ENCODE peak calls at places on chromosomes 4 and X, in four cellular contexts. One of them, this sample, is unnamed.
A peak's percentile ranks its signal among the peaks of the same experiment; 100 is the strongest.

GRCh38 chr4:62512271-62512670 is 1312.1 kb downstream of the ADGRL3 start:
- DNase-seq in activated B cell treated with CpG ODN at 0.5 μM for 24 hours: no peak
- DNase-seq in GM12865: no peak
- DNase-seq in astrocyte of the spinal cord: no peak
- DNase-seq in this sample: no peak

GRCh38 chr4:186570193-186570996 is 15.0 kb upstream of the MTNR1A start:
- DNase-seq in GM12865: no peak
- DNase-seq in astrocyte of the spinal cord: peak; percentile 28
- DNase-seq in activated B cell treated with CpG ODN at 0.5 μM for 24 hours: no peak
- DNase-seq in this sample: no peak

GRCh38 chrX:140971385-140971784 is 31.0 kb upstream of the SPANXB1 start:
- DNase-seq in astrocyte of the spinal cord: no peak
- DNase-seq in activated B cell treated with CpG ODN at 0.5 μM for 24 hours: no peak
- DNase-seq in GM12865: no peak
- DNase-seq in this sample: no peak

GRCh38 chrX:131741103-131741581 is 197.3 kb downstream of the OR13H1 start:
- DNase-seq in GM12865: no peak
- DNase-seq in astrocyte of the spinal cord: peak; percentile 88
- DNase-seq in activated B cell treated with CpG ODN at 0.5 μM for 24 hours: no peak
- DNase-seq in this sample: peak; percentile 88

GRCh38 chrX:71871367-71871766 is 39.3 kb upstream of the NHSL2 start:
- DNase-seq in GM12865: no peak
- DNase-seq in astrocyte of the spinal cord: peak; percentile 59
- DNase-seq in activated B cell treated with CpG ODN at 0.5 μM for 24 hours: no peak
- DNase-seq in this sample: no peak

GRCh38 chr4:182246401-182247205 is 3.4 kb downstream of the TENM3 start:
- DNase-seq in GM12865: no peak
- DNase-seq in astrocyte of the spinal cord: no peak
- DNase-seq in activated B cell treated with CpG ODN at 0.5 μM for 24 hours: no peak
- DNase-seq in this sample: no peak

GRCh38 chr4:153154010-153154975 is 50.0 kb upstream of the TRIM2 start:
- DNase-seq in activated B cell treated with CpG ODN at 0.5 μM for 24 hours: no peak
- DNase-seq in GM12865: no peak
- DNase-seq in astrocyte of the spinal cord: peak; percentile 34
- DNase-seq in this sample: no peak

GRCh38 chr4:119646347-119647071 is 17.9 kb upstream of the PDE5A start:
- DNase-seq in astrocyte of the spinal cord: peak; percentile 83
- DNase-seq in GM12865: no peak
- DNase-seq in activated B cell treated with CpG ODN at 0.5 μM for 24 hours: no peak
- DNase-seq in this sample: no peak

GRCh38 chr4:79170077-79170476 is 155.8 kb downstream of the NAA11 start:
- DNase-seq in astrocyte of the spinal cord: no peak
- DNase-seq in activated B cell treated with CpG ODN at 0.5 μM for 24 hours: no peak
- DNase-seq in GM12865: peak; percentile 52
- DNase-seq in this sample: no peak

GRCh38 chr4:181854142-181854541 is 389.1 kb upstream of the TENM3 start:
- DNase-seq in astrocyte of the spinal cord: no peak
- DNase-seq in activated B cell treated with CpG ODN at 0.5 μM for 24 hours: no peak
- DNase-seq in GM12865: no peak
- DNase-seq in this sample: no peak

GRCh38 chr4:186400676-186401075 is 134.7 kb downstream of the F11 start:
- DNase-seq in GM12865: no peak
- DNase-seq in activated B cell treated with CpG ODN at 0.5 μM for 24 hours: no peak
- DNase-seq in astrocyte of the spinal cord: peak; percentile 9
- DNase-seq in this sample: no peak

GRCh38 chr4:137852326-137852725 is 320.0 kb upstream of the PCDH18 start:
- DNase-seq in astrocyte of the spinal cord: no peak
- DNase-seq in activated B cell treated with CpG ODN at 0.5 μM for 24 hours: no peak
- DNase-seq in GM12865: no peak
- DNase-seq in this sample: no peak
- TF ChIP-seq CTCF in astrocyte of the spinal cord: no peak
- TF ChIP-seq CTCF in activated B cell treated with CpG ODN at 0.5 μM for 24 hours: no peak
- TF ChIP-seq CTCF in GM12865: no peak
- TF ChIP-seq CTCF in this sample: no peak

GRCh38 chrX:77597090-77597489 is 149.9 kb downstream of the FGF16 start:
- DNase-seq in GM12865: no peak
- DNase-seq in astrocyte of the spinal cord: peak; percentile 34
- DNase-seq in activated B cell treated with CpG ODN at 0.5 μM for 24 hours: no peak
- DNase-seq in this sample: no peak
- TF ChIP-seq CTCF in GM12865: no peak
- TF ChIP-seq CTCF in astrocyte of the spinal cord: peak; percentile 44
- TF ChIP-seq CTCF in activated B cell treated with CpG ODN at 0.5 μM for 24 hours: no peak
- TF ChIP-seq CTCF in this sample: no peak

DNA sequence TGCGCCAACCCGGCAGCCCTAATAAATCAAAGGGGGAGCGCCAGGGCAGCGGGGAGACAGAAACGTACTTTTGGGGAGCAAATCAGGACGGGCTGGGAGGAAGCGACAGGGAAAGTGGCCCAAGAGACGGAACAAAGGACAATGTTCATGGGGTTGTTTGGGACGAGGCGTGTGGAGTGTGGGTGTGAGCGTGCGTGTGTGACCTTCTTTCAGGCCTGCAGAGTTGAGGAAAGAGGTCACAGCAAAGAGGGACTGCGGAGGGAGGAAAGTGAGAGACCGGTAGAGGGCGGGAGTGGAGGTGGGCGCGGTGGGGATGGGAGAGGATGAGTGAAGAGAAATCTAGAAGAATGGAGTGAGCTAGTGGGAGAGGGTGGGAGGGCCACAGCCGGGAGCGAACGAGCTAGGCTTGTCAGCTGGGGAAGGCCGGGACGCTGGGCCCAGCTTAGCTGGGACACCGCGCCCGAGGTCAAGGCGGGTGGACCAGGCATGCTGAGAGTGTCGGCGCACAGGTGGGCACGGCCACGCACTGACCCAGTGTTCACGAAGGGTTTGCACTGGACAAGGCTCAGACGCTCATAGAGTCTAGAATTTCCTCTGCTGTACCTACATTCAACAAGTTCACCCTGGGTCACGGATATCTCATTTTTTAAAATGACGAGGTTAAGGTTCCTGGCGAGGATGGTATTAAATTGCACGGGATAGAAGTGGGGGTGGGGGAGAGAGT is 14.7 kb upstream of the PITX2 start:
- DNase-seq in astrocyte of the spinal cord: no peak
- DNase-seq in activated B cell treated with CpG ODN at 0.5 μM for 24 hours: no peak
- DNase-seq in GM12865: no peak
- DNase-seq in this sample: no peak
- TF ChIP-seq CTCF in astrocyte of the spinal cord: no peak
- TF ChIP-seq CTCF in activated B cell treated with CpG ODN at 0.5 μM for 24 hours: no peak
- TF ChIP-seq CTCF in GM12865: no peak
- TF ChIP-seq CTCF in this sample: no peak

DNA sequence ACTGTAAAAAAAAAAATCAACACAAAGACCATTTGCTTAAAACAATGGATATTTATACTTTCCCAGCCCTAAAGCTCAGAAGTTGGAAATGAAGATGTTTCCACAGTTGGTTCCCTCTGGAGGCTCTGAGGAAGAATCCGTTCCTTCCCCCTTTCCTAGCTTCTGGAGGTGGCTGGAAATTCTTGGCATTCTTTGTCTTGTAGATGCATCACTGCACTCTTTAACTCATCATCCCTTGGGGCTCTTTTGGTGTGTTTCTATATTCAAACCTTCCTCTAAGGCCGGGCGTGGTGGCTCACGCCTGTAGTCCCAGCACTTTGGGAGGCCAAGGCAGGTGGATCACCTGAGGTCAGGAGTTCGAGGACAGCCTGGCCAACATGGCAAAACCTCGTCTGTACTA is 78.7 kb downstream of the VCX3A start:
- DNase-seq in GM12865: no peak
- DNase-seq in activated B cell treated with CpG ODN at 0.5 μM for 24 hours: no peak
- DNase-seq in astrocyte of the spinal cord: no peak
- DNase-seq in this sample: no peak
- TF ChIP-seq CTCF in GM12865: no peak
- TF ChIP-seq CTCF in activated B cell treated with CpG ODN at 0.5 μM for 24 hours: no peak
- TF ChIP-seq CTCF in astrocyte of the spinal cord: no peak
- TF ChIP-seq CTCF in this sample: no peak

GRCh38 chrX:151153086-151153485 is 23.3 kb upstream of the GPR50 start:
- DNase-seq in GM12865: no peak
- DNase-seq in astrocyte of the spinal cord: peak; percentile 24
- DNase-seq in activated B cell treated with CpG ODN at 0.5 μM for 24 hours: no peak
- DNase-seq in this sample: no peak

GRCh38 chrX:151155234-151155633 is 21.1 kb upstream of the GPR50 start:
- DNase-seq in astrocyte of the spinal cord: no peak
- DNase-seq in activated B cell treated with CpG ODN at 0.5 μM for 24 hours: no peak
- DNase-seq in GM12865: no peak
- DNase-seq in this sample: no peak

GRCh38 chrX:151151668-151152267 is 24.6 kb upstream of the GPR50 start:
- DNase-seq in GM12865: peak; percentile 52
- DNase-seq in activated B cell treated with CpG ODN at 0.5 μM for 24 hours: no peak
- DNase-seq in astrocyte of the spinal cord: peak; percentile 36
- DNase-seq in this sample: no peak
- TF ChIP-seq CTCF in GM12865: peak; percentile 53
- TF ChIP-seq CTCF in activated B cell treated with CpG ODN at 0.5 μM for 24 hours: no peak
- TF ChIP-seq CTCF in astrocyte of the spinal cord: peak; percentile 65
- TF ChIP-seq CTCF in this sample: no peak

This sample was measured in omental fat pad.